ENCODE peak calls at places on chromosomes 1 and 21, in ten cellular contexts. E is stimulated activated CD4-positive, alpha-beta T cell treated with anti-CD3 and anti-CD28 coated beads, Interleukin-1b, Interleukin-23, amount 100 ng/mL, for 48 hours; Y is islet precursor cell; L is NCI-H524 treated with DMSO at 0.1 percent for 48 hours; K is EH; H is ureter; F is stimulated activated CD8-positive, alpha-beta memory T cell treated with anti-CD3 and anti-CD28 coated beads, Interleukin-7, amount 100 ng/mL, for 1 hour; C is activated gamma-delta T cell treated with anti-CD3 and anti-CD28 coated beads, Interleukin-2, amount 50 U/mL, for 16 hours; O is breast epithelium; G is activated CD4-positive, alpha-beta T cell treated with anti-CD3 and anti-CD28 coated beads, Interleukin-2, amount 50 U/mL, for 1 hour. V is an unnamed sample.
A peak's percentile ranks its signal among the peaks of the same experiment; 100 is the strongest.

GRCh38 chr1:17163789-17164666 is 40.9 kb upstream of the PADI1 start:
- DNase-seq in E (no peak), H (no peak), G (no peak), C (no peak), F (no peak), K (no peak), L (no peak), O (no peak), Y (peak; percentile 43), V (no peak)

GRCh38 chr1:113109908-113110554 is 37.0 kb downstream of the LRIG2 start:
- DNase-seq in L (no peak), E (no peak), C (no peak), H (no peak), K (peak; percentile 96), Y (peak; percentile 65), O (no peak), G (no peak), F (no peak), V (no peak)

GRCh38 chr1:201022824-201023516 is 544 bp downstream of the KIF21B start:
- DNase-seq in C (peak; percentile 25), E (peak; percentile 50), H (no peak), Y (peak; percentile 69), K (peak; percentile 30), L (no peak), O (no peak), G (no peak), F (no peak), V (no peak)

GRCh38 chr1:234882898-234883297 is 245.7 kb downstream of the TOMM20 start:
- DNase-seq in F (no peak), K (no peak), H (no peak), E (no peak), G (no peak), C (no peak), L (no peak), Y (no peak), O (no peak), V (no peak)

GRCh38 chr1:14970115-14970798 is 183.3 kb upstream of the TMEM51 start:
- DNase-seq in C (no peak), Y (peak; percentile 88), F (no peak), G (no peak), O (peak; percentile 73), H (no peak), K (peak; percentile 97), E (peak; percentile 67), L (no peak), V (no peak)

GRCh38 chr1:29633784-29634183 is 397.5 kb downstream of the PTPRU start:
- DNase-seq in F (no peak), C (no peak), G (no peak), K (no peak), L (no peak), H (no peak), E (no peak), O (no peak), Y (no peak), V (peak; percentile 42)

GRCh38 chr1:119808972-119809550 is 2.2 kb downstream of the REG4 start:
- DNase-seq in G (peak; percentile 61), C (peak; percentile 45), O (peak; percentile 63), Y (peak; percentile 78), K (peak; percentile 70), F (peak; percentile 34), H (peak; percentile 78), L (peak; percentile 23), E (peak; percentile 69), V (peak; percentile 89)

GRCh38 chr1:37761416-37762095 is 3.4 kb downstream of the EPHA10 start:
- DNase-seq in Y (no peak), G (no peak), F (no peak), H (no peak), L (no peak), C (no peak), E (no peak), K (no peak), O (no peak), V (no peak)

GRCh38 chr1:36752891-36753361 is 270.2 kb upstream of the CSF3R start:
- DNase-seq in H (no peak), G (no peak), O (no peak), F (no peak), Y (peak; percentile 60), C (no peak), K (no peak), E (no peak), L (no peak), V (no peak)

GRCh38 chr1:191508239-191508638 is 650.0 kb upstream of the RGS18 start:
- DNase-seq in C (no peak), F (no peak), O (no peak), Y (no peak), L (no peak), K (no peak), E (no peak), G (no peak), H (no peak), V (no peak)

GRCh38 chr1:27952147-27952546 is 7.6 kb upstream of the XKR8 start:
- DNase-seq in F (no peak), K (no peak), L (no peak), C (no peak), E (no peak), Y (no peak), G (no peak), H (no peak), O (no peak), V (no peak)

GRCh38 chr1:168621356-168621755 is 45.0 kb downstream of the XCL1 start:
- DNase-seq in C (no peak), L (no peak), Y (peak; percentile 96), F (no peak), H (no peak), E (no peak), K (peak; percentile 57), O (no peak), G (no peak), V (no peak)

GRCh38 chr1:61056674-61057439 is 25.5 kb upstream of the NFIA start:
- DNase-seq in H (peak; percentile 57), F (no peak), G (no peak), L (peak; percentile 21), O (no peak), Y (peak; percentile 64), K (peak; percentile 32), C (no peak), E (peak; percentile 20), V (peak; percentile 64)

GRCh38 chr21:45357436-45358260 is 47.3 kb upstream of the COL18A1 start:
- DNase-seq in G (no peak), H (no peak), O (no peak), F (no peak), Y (no peak), L (no peak), E (no peak), K (no peak), C (no peak), V (no peak)

GRCh38 chr1:16967962-16968361 is 12.5 kb downstream of the MFAP2 start:
- DNase-seq in K (no peak), O (no peak), L (no peak), E (no peak), H (no peak), Y (no peak), C (no peak), G (no peak), F (no peak), V (no peak)

GRCh38 chr1:206663832-206664652 is 20.7 kb upstream of the MAPKAPK2 start:
- DNase-seq in H (peak; percentile 67), K (peak; percentile 71), Y (peak; percentile 80), G (peak; percentile 65), F (peak; percentile 55), E (peak; percentile 69), O (no peak), L (peak; percentile 23), C (peak; percentile 75), V (peak; percentile 81)

GRCh38 chr21:46060596-46061061 is 37.3 kb upstream of the COL6A2 start:
- DNase-seq in Y (peak; percentile 31), C (no peak), F (no peak), H (peak; percentile 73), O (peak; percentile 58), L (no peak), G (no peak), K (peak; percentile 99), E (peak; percentile 25), V (no peak)

GRCh38 chr1:154837679-154838171 is 32.4 kb downstream of the KCNN3 start:
- DNase-seq in O (no peak), E (no peak), G (no peak), K (no peak), L (peak; percentile 55), Y (no peak), C (no peak), F (no peak), H (peak; percentile 57), V (peak; percentile 54)

GRCh38 chr1:79295967-79296366 is 289.4 kb upstream of the ADGRL4 start:
- DNase-seq in E (no peak), G (no peak), L (no peak), K (peak; percentile 62), H (no peak), O (no peak), C (no peak), Y (no peak), F (no peak), V (no peak)

GRCh38 chr1:206843626-206844025 is 21.8 kb upstream of the IL20 start:
- DNase-seq in C (no peak), Y (no peak), H (no peak), E (no peak), F (no peak), O (no peak), K (no peak), L (no peak), G (no peak), V (no peak)

GRCh38 chr1:247357781-247358211 is 26.1 kb upstream of the ZNF496 start:
- DNase-seq in F (no peak), H (no peak), C (no peak), E (peak; percentile 18), G (no peak), L (no peak), K (peak; percentile 74), Y (no peak), O (no peak), V (no peak)

GRCh38 chr1:8218351-8219092 is 99.4 kb upstream of the SLC45A1 start:
- DNase-seq in F (no peak), H (no peak), Y (peak; percentile 73), L (no peak), G (no peak), K (peak; percentile 67), E (no peak), O (no peak), C (no peak), V (no peak)

GRCh38 chr1:25684216-25684965 is 67.8 kb downstream of the MAN1C1 start:
- DNase-seq in O (no peak), Y (peak; percentile 45), F (no peak), G (no peak), L (no peak), E (no peak), H (no peak), C (no peak), K (no peak), V (peak; percentile 41)

GRCh38 chr1:165449121-165449520 is 4.2 kb upstream of the RXRG start:
- DNase-seq in C (no peak), K (no peak), H (no peak), Y (no peak), F (no peak), E (no peak), L (peak; percentile 53), O (no peak), G (no peak), V (no peak)

GRCh38 chr21:44425307-44425894 is 29.9 kb upstream of the LRRC3 start:
- DNase-seq in L (no peak), H (peak; percentile 40), G (no peak), E (no peak), O (no peak), K (no peak), F (no peak), C (no peak), Y (peak; percentile 51), V (no peak)

GRCh38 chr1:159829822-159830455 is 3.3 kb downstream of the SLAMF8 start:
- DNase-seq in K (peak; percentile 87), C (no peak), H (no peak), O (no peak), G (no peak), E (no peak), L (no peak), Y (peak; percentile 88), F (no peak), V (no peak)

GRCh38 chr1:175462618-175463017 is 270.0 kb upstream of the KIAA0040 start:
- DNase-seq in E (no peak), G (no peak), H (no peak), O (no peak), F (no peak), C (no peak), K (no peak), Y (no peak), L (no peak), V (no peak)

GRCh38 chr1:111629190-111629954 is 9.8 kb downstream of the RAP1A start:
- DNase-seq in C (no peak), O (no peak), E (no peak), F (no peak), L (no peak), Y (no peak), G (no peak), H (no peak), K (no peak), V (no peak)